ENCODE peak calls at places on chromosomes 5 and 9, in six cellular contexts. T, O, B, I, R and F are unnamed samples.

GRCh38 chr9:8419871-8420270 is 620.3 kb upstream of the DMAC1 start:
- DNase-seq in O (no peak), B (no peak), R (no peak), I (no peak), T (no peak), F (peak)

GRCh38 chr9:109568089-109568488 is 70.0 kb upstream of the PTPN3 start:
- DNase-seq in O (no peak), I (no peak), T (no peak), R (no peak), B (no peak), F (no peak)

GRCh38 chr5:96091874-96092273 is 130.2 kb upstream of the ELL2 start:
- DNase-seq in B (no peak), R (no peak), O (no peak), T (no peak), I (no peak), F (no peak)

GRCh38 chr9:134770972-134771971 is 109.3 kb upstream of the FCN2 start:
- DNase-seq in I (no peak), B (no peak), T (no peak), O (no peak), R (peak), F (no peak)

GRCh38 chr9:127344373-127344995 is 52.5 kb upstream of the SLC2A8 start:
- DNase-seq in I (no peak), R (no peak), O (no peak), B (no peak), T (no peak), F (peak)

GRCh38 chr9:137240321-137240840 is 706 bp upstream of the TUBB4B start:
- DNase-seq in I (peak), T (no peak), R (no peak), O (peak), B (peak), F (peak)

GRCh38 chr9:105295151-105295550 is 50.7 kb downstream of the SLC44A1 start:
- DNase-seq in O (no peak), T (no peak), R (no peak), I (no peak), B (no peak), F (no peak)

GRCh38 chr9:94889627-94890026 is 163.1 kb downstream of the AOPEP start:
- DNase-seq in R (no peak), T (no peak), B (no peak), O (no peak), I (no peak), F (no peak)

GRCh38 chr5:145536133-145536532 is 299.0 kb downstream of the PRELID2 start:
- DNase-seq in R (no peak), B (no peak), T (no peak), I (no peak), O (no peak), F (peak)

GRCh38 chr9:96641514-96641913 is 13.6 kb downstream of the PRXL2C start:
- DNase-seq in T (no peak), I (no peak), B (no peak), R (no peak), O (no peak), F (no peak)

GRCh38 chr9:96646081-96646991 is 8.8 kb downstream of the PRXL2C start:
- DNase-seq in B (no peak), I (no peak), O (no peak), R (no peak), T (no peak), F (peak)

GRCh38 chr9:96638606-96639364 is 16.3 kb downstream of the PRXL2C start:
- DNase-seq in B (peak), I (no peak), R (no peak), T (no peak), O (no peak), F (no peak)

GRCh38 chr9:96649620-96650323 is 5.3 kb downstream of the PRXL2C start:
- DNase-seq in I (no peak), T (no peak), O (no peak), R (no peak), B (no peak), F (no peak)

DNA sequence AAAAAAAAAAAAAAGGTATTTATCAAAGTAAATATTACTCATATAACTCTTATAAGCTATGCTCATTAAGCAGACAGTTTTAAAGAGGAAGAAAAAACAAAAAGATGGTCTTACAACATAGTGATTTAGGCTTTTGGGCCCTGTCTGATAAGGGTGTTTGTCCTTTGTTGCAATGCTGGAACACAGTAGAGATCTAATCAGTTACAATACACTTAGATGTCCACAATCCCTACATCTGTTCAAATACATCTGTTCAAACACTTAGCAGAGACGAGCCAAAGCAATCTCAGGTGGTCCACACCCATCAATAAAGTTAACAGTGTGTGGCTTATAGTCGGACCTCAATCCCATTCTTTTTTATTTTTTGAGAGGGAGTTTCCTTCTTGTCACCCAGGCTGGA is 11.0 kb downstream of the PRXL2C start:
- DNase-seq in T (no peak), O (peak), B (no peak), I (no peak), R (no peak), F (no peak)
- TF ChIP-seq USF2 in T (no peak), O (no peak), B (no peak), I (no peak), R (no peak), F (no peak)

GRCh38 chr9:61666310-61666709 is 476.5 kb downstream of the SPATA31A7 start:
- DNase-seq in B (no peak), T (no peak), R (no peak), I (no peak), O (no peak), F (no peak)
- TF ChIP-seq USF2 in B (no peak), T (no peak), R (no peak), I (no peak), O (no peak), F (no peak)

DNA sequence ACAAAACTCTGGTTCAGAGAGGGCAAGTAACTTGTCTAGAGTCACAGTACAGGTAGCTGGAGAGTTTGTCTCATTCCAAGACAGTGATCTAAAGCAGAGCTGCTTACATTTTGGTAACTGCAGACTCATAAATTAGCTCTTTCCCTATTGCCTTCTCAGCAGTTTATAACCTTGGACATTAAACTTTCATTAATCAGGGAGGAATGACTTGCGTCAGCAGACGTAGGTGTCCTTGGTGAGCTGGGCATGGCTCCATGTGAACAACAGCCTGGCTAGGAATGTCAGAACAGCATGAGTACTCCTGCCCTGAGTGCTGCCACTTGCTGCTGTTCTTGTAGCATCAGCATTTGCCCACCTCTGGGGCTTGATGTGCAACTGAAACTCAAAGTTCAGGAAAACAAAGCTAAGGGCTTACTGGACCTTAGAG is 2.2 kb upstream of the ALDOB start:
- DNase-seq in R (no peak), O (no peak), T (no peak), B (no peak), I (no peak), F (no peak)
- TF ChIP-seq USF2 in R (no peak), O (no peak), T (no peak), B (no peak), I (no peak), F (no peak)

GRCh38 chr9:114089206-114089840 is 9.8 kb downstream of the KIF12 start:
- DNase-seq in R (no peak), O (no peak), B (no peak), I (no peak), T (no peak), F (no peak)
- TF ChIP-seq USF2 in R (no peak), O (no peak), B (no peak), I (no peak), T (no peak), F (no peak)

GRCh38 chr5:154756203-154756870 is 1.2 kb downstream of the LARP1 start:
- DNase-seq in R (no peak), I (peak), O (peak), B (no peak), T (no peak), F (no peak)

GRCh38 chr5:154758501-154758900 is 3.3 kb downstream of the LARP1 start:
- DNase-seq in O (no peak), R (no peak), T (no peak), I (no peak), B (no peak), F (peak)

GRCh38 chr5:154757647-154758406 is 2.6 kb downstream of the LARP1 start:
- DNase-seq in R (no peak), B (no peak), I (no peak), T (no peak), O (peak), F (peak)

GRCh38 chr5:154755361-154756202 is at the start of gene LARP1:
- DNase-seq in T (no peak), I (peak), B (no peak), R (no peak), O (peak), F (peak)

DNA sequence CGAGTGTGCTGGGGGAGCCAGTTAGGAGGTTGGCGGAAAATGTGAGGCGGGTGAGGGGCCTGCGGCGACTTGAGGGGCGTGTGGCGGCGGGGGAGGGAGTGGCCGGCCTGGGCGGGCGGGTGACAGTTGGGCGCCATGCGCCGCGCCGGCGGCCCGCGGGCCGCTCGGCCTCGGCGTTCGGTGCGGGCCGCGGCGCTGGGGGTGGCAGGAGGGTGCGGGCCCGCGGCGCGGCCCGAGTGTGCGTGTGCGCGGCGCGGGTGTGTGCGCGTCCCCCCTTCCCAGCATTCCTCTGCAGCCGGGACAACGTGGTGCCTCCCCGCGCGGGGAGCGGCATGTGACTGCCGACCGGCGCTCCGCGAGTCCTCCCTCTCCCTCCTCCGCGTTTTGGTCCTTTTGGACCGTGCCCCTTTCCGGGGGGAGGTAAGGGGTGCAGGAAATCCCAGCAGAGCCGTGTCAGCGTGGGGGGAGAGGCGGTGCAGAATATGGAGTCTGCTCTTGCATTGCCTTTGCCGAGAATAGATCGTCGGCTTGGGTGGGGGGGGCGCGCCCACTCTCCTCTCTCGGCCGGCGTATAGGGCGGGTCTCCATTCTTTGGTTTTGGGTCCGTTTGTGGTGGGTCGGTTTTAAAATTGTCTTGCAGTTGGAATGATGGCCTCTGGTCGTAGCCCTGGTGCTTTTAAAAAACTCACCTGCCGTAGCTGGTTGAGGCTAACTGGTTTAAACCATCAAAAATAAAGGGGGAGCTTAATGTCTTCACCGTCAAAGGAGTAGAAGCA is 1.9 kb downstream of the LARP1 start:
- DNase-seq in I (peak), R (no peak), B (peak), T (no peak), O (peak), F (peak)
- TF ChIP-seq USF2 in I (no peak), R (no peak), B (peak), T (no peak), O (no peak), F (peak)